ENCODE peak calls at places on chromosome 17, in nine cellular contexts. M, I, L, B, K, F, Z, A and T are unnamed samples.
A peak's percentile ranks its signal among the peaks of the same experiment; 100 is the strongest.

GRCh38 chr17:39236383-39236927 is 10.7 kb upstream of the STAC2 start:
- DNase-seq in K (no peak), F (no peak), A (no peak), Z (no peak), I (no peak), L (no peak), M (no peak), B (no peak), T (no peak)

GRCh38 chr17:42997390-42997983 is 732 bp upstream of the RPL27 start:
- DNase-seq in K (no peak), M (no peak), Z (no peak), L (no peak), A (no peak), F (no peak), B (no peak), I (no peak), T (no peak)

GRCh38 chr17:19386974-19387920 is at the start of gene MFAP4:
- DNase-seq in M (peak; percentile 77), F (peak; percentile 90), A (peak; percentile 93), I (peak; percentile 75), K (peak; percentile 89), B (peak; percentile 95), L (peak; percentile 73), Z (peak; percentile 89), T (peak; percentile 74)

GRCh38 chr17:56832446-56832845 is 1.3 kb downstream of the C17orf67 start:
- DNase-seq in I (no peak), Z (no peak), A (no peak), L (no peak), M (no peak), B (no peak), K (no peak), F (no peak), T (no peak)

GRCh38 chr17:33303254-33303653 is 10.2 kb upstream of the ASIC2 start:
- DNase-seq in K (no peak), Z (no peak), I (no peak), L (no peak), M (no peak), F (no peak), A (no peak), B (no peak), T (no peak)

GRCh38 chr17:73393381-73393780 is 81.6 kb upstream of the CDC42EP4 start:
- DNase-seq in K (no peak), A (no peak), M (no peak), I (no peak), B (no peak), F (no peak), L (no peak), Z (no peak), T (no peak)

GRCh38 chr17:3222505-3222904 is 15.0 kb downstream of the OR1A1 start:
- DNase-seq in K (no peak), B (no peak), F (no peak), M (no peak), L (no peak), A (no peak), Z (no peak), I (no peak), T (no peak)

GRCh38 chr17:18951941-18952842 is at the start of gene SLC5A10:
- DNase-seq in A (no peak), K (no peak), I (no peak), L (no peak), F (no peak), Z (no peak), M (no peak), B (no peak), T (no peak)

GRCh38 chr17:1557355-1558095 is 5.1 kb downstream of the PITPNA start:
- DNase-seq in F (peak; percentile 61), Z (no peak), B (peak; percentile 53), M (no peak), L (no peak), K (no peak), A (no peak), I (no peak), T (no peak)

GRCh38 chr17:81888105-81888987 is 3.0 kb downstream of the ALYREF start:
- DNase-seq in Z (no peak), K (no peak), I (no peak), M (no peak), L (no peak), A (no peak), F (no peak), B (no peak), T (no peak)

GRCh38 chr17:44105941-44106340 is 17.5 kb downstream of the HDAC5 start:
- DNase-seq in A (no peak), F (no peak), K (no peak), Z (no peak), I (no peak), B (no peak), L (no peak), M (no peak), T (no peak)
- TF ChIP-seq CTCF in A (no peak), F (no peak), K (no peak), Z (no peak), I (no peak), B (no peak), L (no peak), M (no peak), T (no peak)

DNA sequence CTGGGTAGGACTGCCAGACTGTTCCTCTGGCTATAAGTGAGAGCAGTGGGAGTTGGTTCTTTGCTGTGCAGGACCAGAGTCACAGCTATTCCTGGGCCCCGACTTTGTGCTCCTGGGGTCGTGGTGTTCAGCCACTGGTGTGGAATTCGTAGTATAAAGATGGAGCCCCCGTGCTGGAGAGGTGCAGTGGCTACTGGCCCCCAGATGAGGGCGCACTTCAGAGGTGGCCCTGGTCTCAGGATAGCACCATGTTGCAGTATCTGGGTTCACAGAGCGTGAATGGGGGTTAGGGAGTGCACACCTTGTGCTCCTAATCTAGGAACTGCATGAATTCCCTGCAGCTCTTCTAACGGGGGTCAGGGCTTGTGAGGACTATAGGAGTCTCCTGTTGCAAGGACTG is 21.1 kb downstream of the TANC2 start:
- DNase-seq in I (no peak), B (no peak), A (no peak), M (no peak), F (no peak), K (no peak), Z (no peak), L (no peak), T (no peak)
- TF ChIP-seq CTCF in I (no peak), B (peak; percentile 20), A (no peak), M (peak; percentile 64), F (peak; percentile 30), K (peak; percentile 54), Z (no peak), L (peak; percentile 14), T (peak; percentile 37)

GRCh38 chr17:65588194-65588808 is 26.9 kb upstream of the AXIN2 start:
- DNase-seq in B (no peak), A (no peak), Z (no peak), F (peak; percentile 32), L (no peak), I (no peak), K (no peak), M (no peak), T (no peak)
- TF ChIP-seq CTCF in B (no peak), A (no peak), Z (no peak), F (peak; percentile 4), L (no peak), I (no peak), K (peak; percentile 22), M (no peak), T (no peak)

GRCh38 chr17:67376892-67377726 is at the start of gene PITPNC1:
- DNase-seq in I (peak; percentile 82), M (peak; percentile 83), A (peak; percentile 81), L (no peak), K (peak; percentile 84), F (peak; percentile 88), Z (peak; percentile 90), B (peak; percentile 90), T (peak; percentile 89)
- TF ChIP-seq CTCF in I (no peak), M (no peak), A (peak; percentile 15), L (no peak), K (no peak), F (peak; percentile 0), Z (peak; percentile 25), B (peak; percentile 3), T (no peak)

DNA sequence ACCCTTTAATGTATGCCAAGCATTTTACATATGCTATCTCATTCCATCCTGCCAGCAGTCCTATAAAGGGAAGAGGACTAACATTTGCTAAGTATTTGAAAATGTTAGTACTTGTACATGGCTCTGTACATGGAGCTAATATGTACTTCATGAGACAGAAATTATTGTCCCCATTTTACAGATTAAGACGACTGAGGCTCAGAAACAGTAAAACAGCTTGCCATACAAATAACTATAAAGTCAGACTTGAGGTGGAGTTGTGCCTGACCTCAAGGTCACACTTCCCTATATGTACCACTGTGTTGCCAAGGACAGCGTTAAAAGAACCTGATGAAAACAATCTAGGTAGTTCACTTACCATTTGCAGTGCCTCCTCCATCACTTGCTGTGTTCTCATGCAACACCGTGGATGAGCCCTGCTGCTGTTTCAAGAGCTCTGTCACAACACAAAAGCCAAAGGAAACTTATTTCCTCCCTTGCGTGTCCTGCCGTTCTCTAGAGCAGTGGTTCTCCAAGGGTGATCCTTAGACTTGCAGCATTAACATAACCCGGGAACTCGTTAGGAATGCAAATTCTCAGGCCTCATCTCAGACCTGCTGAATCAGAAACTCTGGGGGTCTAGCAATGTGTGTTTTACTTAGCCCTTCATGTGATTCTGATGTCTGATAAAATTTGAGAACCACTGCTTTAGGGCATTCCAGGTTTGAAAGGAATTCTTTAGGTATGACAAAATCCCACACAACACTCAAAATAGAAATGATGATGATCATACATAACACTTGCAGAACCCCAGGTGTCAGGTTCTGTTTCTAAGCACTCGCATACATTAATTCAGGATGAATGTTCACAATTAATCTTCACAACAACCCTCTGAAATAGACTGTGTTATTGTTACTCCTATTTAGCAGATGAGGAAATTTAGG is 51.2 kb upstream of the MTMR4 start:
- DNase-seq in B (no peak), A (no peak), L (no peak), M (no peak), I (no peak), Z (no peak), K (no peak), F (peak; percentile 16), T (no peak)
- TF ChIP-seq CTCF in B (no peak), A (no peak), L (no peak), M (no peak), I (no peak), Z (no peak), K (no peak), F (no peak), T (no peak)

GRCh38 chr17:61480414-61480807 is 28.2 kb downstream of the TBX4 start:
- DNase-seq in Z (peak; percentile 13), M (no peak), F (no peak), B (no peak), I (no peak), K (no peak), L (no peak), A (no peak), T (no peak)

GRCh38 chr17:61477204-61477834 is 25.1 kb downstream of the TBX4 start:
- DNase-seq in F (no peak), Z (peak; percentile 6), I (no peak), M (no peak), K (no peak), B (no peak), L (no peak), A (no peak), T (no peak)

GRCh38 chr17:61478026-61478789 is 26.0 kb downstream of the TBX4 start:
- DNase-seq in L (no peak), I (no peak), Z (peak; percentile 5), F (no peak), K (no peak), A (no peak), M (no peak), B (no peak), T (no peak)

GRCh38 chr17:61479493-61480413 is 27.5 kb downstream of the TBX4 start:
- DNase-seq in Z (peak; percentile 16), K (no peak), A (no peak), I (no peak), F (no peak), B (no peak), M (no peak), L (no peak), T (no peak)

GRCh38 chr17:61478790-61479492 is 26.7 kb downstream of the TBX4 start:
- DNase-seq in Z (peak; percentile 7), I (no peak), F (no peak), M (no peak), A (no peak), K (no peak), L (no peak), B (no peak), T (no peak)
- TF ChIP-seq CTCF in Z (no peak), I (no peak), F (no peak), M (no peak), A (no peak), K (no peak), L (no peak), B (no peak), T (no peak)